ENCODE peak calls at places on chromosomes 13 and 19, in nine cellular contexts. D is HTR-8/SVneo; G is GM10248; S is AG04450; H is activated CD4-positive, alpha-beta T cell treated with anti-CD3 and anti-CD28 coated beads, Interleukin-2, amount 50 U/mL, for 4 hours; K is GOT3; Y is IMR-90; L is NCI-H2029 treated with DMSO at 0.1 percent for 48 hours; I is T1000. P is an unnamed sample.

GRCh38 chr13:29850213-29850898 is at the start of gene UBL3:
- DNase-seq in Y (peak), L (peak), K (peak), S (peak), I (peak), G (peak), H (peak), D (peak), P (peak)

GRCh38 chr13:72126424-72126823 is 259.4 kb upstream of the DACH1 start:
- DNase-seq in L (no peak), D (no peak), H (no peak), S (no peak), G (no peak), I (no peak), K (no peak), Y (no peak), P (no peak)

GRCh38 chr19:32642771-32643170 is 32.2 kb downstream of the ANKRD27 start:
- DNase-seq in D (no peak), L (no peak), I (no peak), G (no peak), K (no peak), Y (no peak), S (no peak), H (peak), P (peak)

GRCh38 chr19:280541-281007 is 10.6 kb downstream of the PLPP2 start:
- DNase-seq in G (no peak), D (no peak), H (no peak), Y (no peak), L (peak), I (no peak), S (no peak), K (no peak), P (no peak)

GRCh38 chr13:98626298-98626940 is 49.5 kb upstream of the STK24 start:
- DNase-seq in I (no peak), D (no peak), H (no peak), Y (no peak), L (peak), K (no peak), S (no peak), G (no peak), P (no peak)

GRCh38 chr13:101751488-101751887 is 299.0 kb downstream of the ITGBL1 start:
- DNase-seq in Y (peak), S (peak), K (no peak), H (no peak), I (peak), D (peak), G (no peak), L (peak), P (no peak)

GRCh38 chr13:92297971-92298942 is 899.8 kb downstream of the GPC5 start:
- DNase-seq in K (no peak), L (no peak), D (no peak), I (no peak), S (no peak), H (no peak), Y (no peak), G (no peak), P (no peak)

GRCh38 chr19:7894612-7895309 is 6.5 kb downstream of the LRRC8E start:
- DNase-seq in H (no peak), I (no peak), D (no peak), K (no peak), G (no peak), Y (no peak), S (no peak), L (no peak), P (no peak)

GRCh38 chr13:49062297-49062896 is 86.7 kb downstream of the FNDC3A start:
- DNase-seq in K (no peak), Y (peak), S (no peak), D (no peak), I (no peak), H (no peak), L (no peak), G (no peak), P (no peak)

GRCh38 chr19:330503-330902 is 14.1 kb downstream of the MIER2 start:
- DNase-seq in I (no peak), Y (no peak), K (no peak), S (no peak), H (no peak), D (no peak), L (no peak), G (no peak), P (no peak)

GRCh38 chr19:55493052-55493649 is 4.9 kb downstream of the SSC5D start:
- DNase-seq in S (no peak), D (no peak), L (no peak), I (no peak), H (no peak), K (no peak), Y (peak), G (no peak), P (no peak)

GRCh38 chr19:3057275-3057714 is 5.0 kb downstream of the TLE5 start:
- DNase-seq in S (no peak), Y (no peak), I (no peak), K (no peak), G (no peak), D (no peak), H (no peak), L (peak), P (no peak)

GRCh38 chr13:72218966-72219365 is 352.0 kb upstream of the DACH1 start:
- DNase-seq in Y (no peak), G (no peak), K (no peak), H (no peak), D (no peak), L (no peak), I (no peak), S (no peak), P (no peak)

GRCh38 chr19:45589768-45590167 is 5.2 kb upstream of the OPA3 start:
- DNase-seq in K (no peak), G (no peak), L (no peak), Y (no peak), H (no peak), D (no peak), I (no peak), S (no peak), P (no peak)

GRCh38 chr19:30266687-30267086 is 105.5 kb upstream of the ZNF536 start:
- DNase-seq in D (no peak), L (no peak), I (no peak), S (no peak), Y (no peak), K (no peak), H (no peak), G (no peak), P (no peak)

GRCh38 chr19:34480971-34481821 is at the start of gene WTIP:
- DNase-seq in G (no peak), S (peak), H (no peak), K (no peak), I (peak), Y (peak), L (no peak), D (peak), P (no peak)

GRCh38 chr13:50914848-50915247 is 5.3 kb downstream of the RNASEH2B start:
- DNase-seq in G (no peak), S (no peak), K (no peak), D (no peak), Y (peak), H (no peak), I (no peak), L (no peak), P (no peak)

GRCh38 chr19:16070366-16070990 is 5.8 kb upstream of the TPM4 start:
- DNase-seq in I (no peak), D (no peak), G (peak), H (peak), Y (no peak), S (no peak), L (no peak), K (no peak), P (peak)

GRCh38 chr13:41960700-41961697 is at the start of gene VWA8:
- DNase-seq in Y (peak), L (no peak), S (no peak), H (peak), D (peak), I (peak), K (peak), G (peak), P (peak)

P was measured in activated T-helper 9 cell treated with anti-CD3 and anti-CD28 coated beads, Interleukin-2, amount 50 U/mL, for 16 hours.